ENCODE peak calls at places on chromosomes 11 and 22, in four cellular contexts. G is dorsolateral prefrontal cortex, S is heart left ventricle, K is sigmoid colon. V is an unnamed sample.
A peak's percentile ranks its signal among the peaks of the same experiment; 100 is the strongest.

GRCh38 chr11:62879554-62879953 is 1.1 kb upstream of the SLC3A2 start:
- DNase-seq in S (no peak), K (peak; percentile 80), G (no peak), V (peak; percentile 69)

GRCh38 chr11:130601141-130601540 is 152.7 kb downstream of the ADAMTS15 start:
- DNase-seq in K (peak; percentile 92), G (no peak), S (peak; percentile 89), V (peak; percentile 88)

GRCh38 chr22:27554106-27554814 is 247.3 kb downstream of the MN1 start:
- DNase-seq in G (no peak), S (no peak), K (no peak), V (peak; percentile 30)

GRCh38 chr22:27110985-27111451 is 453.6 kb downstream of the MIAT start:
- DNase-seq in G (no peak), S (no peak), K (no peak), V (no peak)

GRCh38 chr11:132430352-132431091 is 1060.1 kb downstream of the NTM start:
- DNase-seq in S (no peak), K (no peak), G (no peak), V (peak; percentile 54)

GRCh38 chr11:5553347-5553746 is 5.0 kb upstream of the OR52H1 start:
- DNase-seq in S (no peak), G (no peak), K (no peak), V (no peak)

GRCh38 chr11:110478410-110478809 is 48.7 kb downstream of the FDX1 start:
- DNase-seq in G (no peak), S (no peak), K (no peak), V (no peak)

GRCh38 chr11:85776951-85777602 is 33.9 kb downstream of the SYTL2 start:
- DNase-seq in G (no peak), S (no peak), K (no peak), V (no peak)

GRCh38 chr11:5600374-5600851 is 4.0 kb downstream of the TRIM6 start:
- DNase-seq in G (no peak), K (peak; percentile 87), S (peak; percentile 69), V (peak; percentile 83)

GRCh38 chr11:101583180-101584128 is at the start of gene TRPC6:
- DNase-seq in G (no peak), S (no peak), K (peak; percentile 83), V (peak; percentile 54)

GRCh38 chr22:49372530-49373288 is 455.0 kb downstream of the BRD1 start:
- DNase-seq in K (no peak), G (peak; percentile 18), S (no peak), V (no peak)

GRCh38 chr11:43989162-43989961 is 46.9 kb downstream of the C11orf96 start:
- DNase-seq in G (no peak), S (peak; percentile 78), K (peak; percentile 86), V (peak; percentile 92)

GRCh38 chr11:27209562-27210005 is 153.4 kb downstream of the CCDC34 start:
- DNase-seq in G (no peak), K (no peak), S (peak; percentile 76), V (peak; percentile 79)

GRCh38 chr11:80748207-80748606 is 1307.4 kb upstream of the TENM4 start:
- DNase-seq in S (no peak), G (no peak), K (no peak), V (no peak)

GRCh38 chr11:122663056-122663740 is 7.7 kb downstream of the UBASH3B start:
- DNase-seq in S (no peak), K (no peak), G (no peak), V (no peak)

GRCh38 chr22:39669432-39669831 is 98.9 kb downstream of the CACNA1I start:
- DNase-seq in S (no peak), K (no peak), G (no peak), V (no peak)

GRCh38 chr22:32335471-32335870 is 22.2 kb upstream of the RFPL3 start:
- DNase-seq in G (no peak), S (no peak), K (no peak), V (no peak)

GRCh38 chr22:48035897-48036296 is 1273.4 kb downstream of the TBC1D22A start:
- DNase-seq in K (no peak), G (no peak), S (no peak), V (no peak)

GRCh38 chr11:75430692-75431532 is 2.1 kb downstream of the KLHL35 start:
- DNase-seq in S (peak; percentile 10), G (no peak), K (no peak), V (no peak)

GRCh38 chr11:43574949-43575915 is 105.3 kb upstream of the HSD17B12 start:
- DNase-seq in K (peak; percentile 68), S (peak; percentile 40), G (no peak), V (peak; percentile 63)

GRCh38 chr11:35682230-35683195 is 19.9 kb downstream of the TRIM44 start:
- DNase-seq in G (no peak), S (no peak), K (no peak), V (no peak)

GRCh38 chr11:2791521-2792375 is 92.0 kb upstream of the KCNQ1OT1 start:
- DNase-seq in S (peak; percentile 29), K (peak; percentile 62), G (peak; percentile 18), V (peak; percentile 85)

GRCh38 chr11:75351541-75352416 is at the start of gene ARRB1:
- DNase-seq in K (peak; percentile 82), G (peak; percentile 36), S (peak; percentile 71), V (peak; percentile 91)

GRCh38 chr11:12539570-12539969 is 134.7 kb upstream of the TEAD1 start:
- DNase-seq in S (no peak), K (no peak), G (no peak), V (no peak)

GRCh38 chr11:99343117-99343516 is 322.4 kb downstream of the CNTN5 start:
- DNase-seq in K (no peak), S (no peak), G (no peak), V (no peak)

GRCh38 chr11:19279455-19279854 is 38.7 kb upstream of the E2F8 start:
- DNase-seq in S (no peak), G (no peak), K (no peak), V (no peak)

GRCh38 chr11:65427691-65428577 is 5.3 kb downstream of the NEAT1 start:
- DNase-seq in S (peak; percentile 35), G (peak; percentile 17), K (peak; percentile 70), V (peak; percentile 29)

GRCh38 chr11:70410276-70410675 is 11.9 kb downstream of the CTTN start:
- DNase-seq in G (no peak), K (no peak), S (peak; percentile 93), V (no peak)

GRCh38 chr11:11075515-11076171 is 217.8 kb upstream of the ZBED5 start:
- DNase-seq in S (no peak), G (no peak), K (no peak), V (no peak)

V was measured in right cardiac atrium.